ENCODE peak calls at places on chromosomes 11 and 22, in seven cellular contexts. B is CD14-positive monocyte; N is right cardiac atrium; J is T-helper 2 cell; E is iris pigment epithelial cell; T is CD8-positive, alpha-beta T cell; O is MM.1S. P is an unnamed sample.

GRCh38 chr22:39731481-39731880 is 160.9 kb downstream of the CACNA1I start:
- DNase-seq in J (no peak), T (no peak), E (no peak), B (no peak), N (no peak), O (no peak), P (no peak)

GRCh38 chr11:66524304-66525040 is 14.0 kb downstream of the BBS1 start:
- DNase-seq in N (no peak), B (no peak), O (no peak), T (no peak), E (no peak), J (no peak), P (no peak)

GRCh38 chr11:107116358-107116757 is 98.1 kb upstream of the GUCY1A2 start:
- DNase-seq in N (no peak), T (no peak), J (no peak), O (no peak), E (peak), B (no peak), P (no peak)

GRCh38 chr11:60756307-60757032 is at the start of gene MS4A15:
- DNase-seq in T (no peak), N (no peak), E (peak), B (no peak), O (peak), J (no peak), P (no peak)

GRCh38 chr11:91947215-91947614 is 277.4 kb upstream of the FAT3 start:
- DNase-seq in O (peak), T (no peak), J (no peak), N (no peak), B (no peak), E (no peak), P (no peak)

GRCh38 chr11:35747638-35748037 is 85.1 kb downstream of the TRIM44 start:
- DNase-seq in N (no peak), B (no peak), O (no peak), T (no peak), J (no peak), E (no peak), P (no peak)

GRCh38 chr11:113202431-113202830 is 112.0 kb upstream of the TTC12 start:
- DNase-seq in O (no peak), B (no peak), T (no peak), E (peak), J (no peak), N (no peak), P (no peak)

GRCh38 chr11:69320326-69320725 is 26.4 kb downstream of the MYEOV start:
- DNase-seq in O (no peak), T (no peak), E (no peak), N (no peak), J (no peak), B (no peak), P (no peak)

GRCh38 chr11:3855808-3856491 is 486 bp downstream of the STIM1 start:
- DNase-seq in T (peak), J (peak), B (peak), E (peak), O (peak), N (no peak), P (peak)

GRCh38 chr22:36332623-36333331 is 55.0 kb downstream of the MYH9 start:
- DNase-seq in T (peak), B (no peak), N (no peak), E (peak), J (peak), O (peak), P (peak)

GRCh38 chr11:74282863-74283484 is 28.5 kb downstream of the P4HA3 start:
- DNase-seq in B (no peak), J (no peak), O (no peak), N (no peak), T (no peak), E (no peak), P (no peak)

GRCh38 chr11:112355726-112356125 is 95.1 kb upstream of the PLET1 start:
- DNase-seq in T (no peak), E (peak), J (no peak), B (no peak), N (peak), O (no peak), P (no peak)